ENCODE peak calls at places on chromosomes 12 and 14, in four cellular contexts. P is HCT116, D is A549, E is GM23338. M is an unnamed sample.

GRCh38 chr14:69695664-69696527 is 71.0 kb upstream of the SRSF5 start:
- DNase-seq in P (no peak), D (no peak), E (no peak), M (no peak)

GRCh38 chr12:26434299-26434915 is 239.0 kb downstream of the SSPN start:
- DNase-seq in P (peak), D (peak), E (peak), M (peak)

GRCh38 chr14:81164167-81164774 is 56.5 kb downstream of the GTF2A1 start:
- DNase-seq in P (peak), D (peak), E (peak), M (peak)

GRCh38 chr14:22622220-22622619 is 21.9 kb downstream of the OR6J1 start:
- DNase-seq in P (no peak), D (no peak), E (no peak), M (no peak)

GRCh38 chr14:97061198-97061597 is 264.0 kb downstream of the VRK1 start:
- DNase-seq in P (no peak), D (no peak), E (no peak), M (no peak)

GRCh38 chr14:68723808-68724268 is 69.0 kb downstream of the ZFP36L1 start:
- DNase-seq in P (no peak), D (peak), E (no peak), M (no peak)

GRCh38 chr14:84927096-84927910 is 602.6 kb upstream of the FLRT2 start:
- DNase-seq in P (no peak), D (no peak), E (no peak), M (no peak)

GRCh38 chr14:94654071-94654974 is 42.1 kb downstream of the SERPINA3 start:
- DNase-seq in P (no peak), D (no peak), E (no peak), M (no peak)

GRCh38 chr12:54428050-54429013 is 9.3 kb upstream of the ITGA5 start:
- DNase-seq in P (no peak), D (no peak), E (no peak), M (peak)

GRCh38 chr12:95520825-95521224 is 30.5 kb downstream of the USP44 start:
- DNase-seq in P (no peak), D (no peak), E (no peak), M (no peak)

GRCh38 chr12:10641735-10642500 is 28.5 kb upstream of the MAGOHB start:
- DNase-seq in P (no peak), D (no peak), E (no peak), M (no peak)

GRCh38 chr12:19614601-19615442 is 175.5 kb downstream of the AEBP2 start:
- DNase-seq in P (no peak), D (no peak), E (no peak), M (no peak)

GRCh38 chr12:17148706-17149105 is 542.7 kb upstream of the LMO3 start:
- DNase-seq in P (no peak), D (peak), E (no peak), M (no peak)

GRCh38 chr12:116556964-116557706 is 2.0 kb upstream of the MAP1LC3B2 start:
- DNase-seq in P (no peak), D (no peak), E (no peak), M (no peak)

GRCh38 chr14:67319142-67319541 is 40.5 kb downstream of the ATP6V1D start:
- DNase-seq in P (no peak), D (no peak), E (no peak), M (no peak)

GRCh38 chr12:77720258-77720657 is 110.4 kb upstream of the NAV3 start:
- DNase-seq in P (no peak), D (peak), E (peak), M (no peak)

GRCh38 chr12:13000935-13001724 is 1.1 kb upstream of the HEBP1 start:
- DNase-seq in P (peak), D (peak), E (peak), M (peak)

GRCh38 chr14:98189077-98189476 is 1082.9 kb downstream of the BCL11B start:
- DNase-seq in P (no peak), D (no peak), E (no peak), M (no peak)

GRCh38 chr14:73751157-73751691 is 37.0 kb upstream of the PNMA1 start:
- DNase-seq in P (no peak), D (no peak), E (no peak), M (no peak)

GRCh38 chr14:72679106-72679505 is 214.8 kb downstream of the DPF3 start:
- DNase-seq in P (no peak), D (no peak), E (no peak), M (no peak)

GRCh38 chr12:82479511-82479910 is 121.2 kb downstream of the METTL25 start:
- DNase-seq in P (no peak), D (no peak), E (peak), M (no peak)

GRCh38 chr12:6532927-6533652 is 1.2 kb upstream of the GAPDH start:
- DNase-seq in P (no peak), D (peak), E (peak), M (peak)

GRCh38 chr12:26921886-26922285 is 15.9 kb downstream of the INTS13 start:
- DNase-seq in P (no peak), D (no peak), E (no peak), M (no peak)

GRCh38 chr12:116378002-116378401 is 100.5 kb upstream of the MED13L start:
- DNase-seq in P (no peak), D (no peak), E (no peak), M (no peak)

GRCh38 chr12:4355843-4356327 is 23.6 kb downstream of the FGF23 start:
- DNase-seq in P (peak), D (peak), E (peak), M (peak)

GRCh38 chr12:40446385-40446784 is 221.6 kb downstream of the LRRK2 start:
- DNase-seq in P (peak), D (peak), E (peak), M (peak)

GRCh38 chr12:87828384-87828973 is 200.7 kb downstream of the C12orf50 start:
- DNase-seq in P (no peak), D (no peak), E (no peak), M (no peak)

GRCh38 chr12:49014547-49014946 is 4.0 kb downstream of the PRKAG1 start:
- DNase-seq in P (no peak), D (peak), E (peak), M (no peak)

GRCh38 chr14:104830781-104831180 is 29.9 kb downstream of the ZBTB42 start:
- DNase-seq in P (no peak), D (no peak), E (no peak), M (no peak)

GRCh38 chr12:132886529-132887477 is 602 bp downstream of the CHFR start:
- DNase-seq in P (no peak), D (peak), E (peak), M (peak)

GRCh38 chr14:32027255-32027939 is 49.7 kb upstream of the ARHGAP5 start:
- DNase-seq in P (no peak), D (peak), E (no peak), M (no peak)

GRCh38 chr12:101826766-101827368 is 3.9 kb downstream of the GNPTAB start:
- DNase-seq in P (no peak), D (no peak), E (no peak), M (peak)

GRCh38 chr12:58918475-58918874 is 1.8 kb downstream of the LRIG3 start:
- DNase-seq in P (no peak), D (no peak), E (no peak), M (no peak)

GRCh38 chr14:70576891-70577290 is 23.6 kb downstream of the MED6 start:
- DNase-seq in P (no peak), D (no peak), E (no peak), M (no peak)

GRCh38 chr14:96851694-96852381 is 54.7 kb downstream of the VRK1 start:
- DNase-seq in P (no peak), D (no peak), E (no peak), M (no peak)

GRCh38 chr12:132664206-132665148 is 22.7 kb downstream of the POLE start:
- DNase-seq in P (no peak), D (no peak), E (no peak), M (no peak)

GRCh38 chr12:68565391-68565903 is 45.3 kb upstream of the RAP1B start:
- DNase-seq in P (no peak), D (peak), E (no peak), M (no peak)

DNA sequence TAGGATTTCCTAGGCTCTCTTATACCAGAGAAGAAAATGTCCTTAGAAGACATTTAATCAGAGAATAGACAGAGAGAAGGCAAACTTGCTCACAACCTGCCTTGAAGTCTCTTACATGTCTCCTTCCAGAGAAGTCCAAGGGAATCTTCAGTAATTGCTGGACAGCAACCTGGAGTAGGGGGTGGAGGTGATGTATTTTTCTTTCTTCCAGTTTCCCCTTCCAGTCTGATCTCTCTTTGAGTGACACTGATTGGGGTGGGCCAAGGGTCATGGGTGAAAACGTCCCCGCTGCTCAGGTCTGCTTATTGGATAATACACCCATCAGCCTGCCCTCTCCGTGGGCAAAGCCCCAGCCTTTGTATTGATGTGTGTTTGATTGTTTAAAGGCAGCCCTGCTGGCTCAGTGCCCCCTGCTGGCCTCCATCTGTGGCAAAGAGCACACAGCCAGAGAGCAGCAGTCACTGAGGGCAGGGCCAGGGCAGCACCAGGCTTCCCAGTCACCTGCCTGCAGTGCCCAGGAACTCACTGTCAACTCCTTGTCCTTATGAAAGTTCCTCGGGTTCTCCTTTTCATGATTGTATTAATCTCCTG is 35.7 kb upstream of the ATP2A2 start:
- DNase-seq in P (no peak), D (peak), E (peak), M (peak)
- TF ChIP-seq REST in P (no peak), D (peak), E (peak), M (peak)

DNA sequence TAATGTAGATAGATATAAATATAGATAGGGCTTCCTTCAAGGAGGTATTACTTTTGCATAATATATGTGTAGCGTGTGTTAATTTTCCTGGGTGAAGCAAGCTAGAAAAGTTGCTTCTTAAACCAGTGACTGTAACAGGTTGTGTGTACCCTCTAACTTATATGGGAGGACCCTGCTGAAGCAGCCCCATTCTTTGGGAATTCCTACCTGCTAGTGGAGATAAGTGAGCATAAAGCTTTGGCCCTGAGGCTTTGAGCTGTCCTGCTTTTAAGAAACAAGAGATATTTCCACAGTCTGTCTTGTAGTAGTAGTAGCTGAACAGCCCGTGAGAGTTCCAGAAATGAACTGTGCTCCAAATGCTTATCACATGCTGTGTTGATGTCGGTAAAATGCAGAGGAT is 8.6 kb downstream of the RMST start:
- DNase-seq in P (no peak), D (no peak), E (no peak), M (no peak)
- TF ChIP-seq REST in P (no peak), D (no peak), E (no peak), M (no peak)

DNA sequence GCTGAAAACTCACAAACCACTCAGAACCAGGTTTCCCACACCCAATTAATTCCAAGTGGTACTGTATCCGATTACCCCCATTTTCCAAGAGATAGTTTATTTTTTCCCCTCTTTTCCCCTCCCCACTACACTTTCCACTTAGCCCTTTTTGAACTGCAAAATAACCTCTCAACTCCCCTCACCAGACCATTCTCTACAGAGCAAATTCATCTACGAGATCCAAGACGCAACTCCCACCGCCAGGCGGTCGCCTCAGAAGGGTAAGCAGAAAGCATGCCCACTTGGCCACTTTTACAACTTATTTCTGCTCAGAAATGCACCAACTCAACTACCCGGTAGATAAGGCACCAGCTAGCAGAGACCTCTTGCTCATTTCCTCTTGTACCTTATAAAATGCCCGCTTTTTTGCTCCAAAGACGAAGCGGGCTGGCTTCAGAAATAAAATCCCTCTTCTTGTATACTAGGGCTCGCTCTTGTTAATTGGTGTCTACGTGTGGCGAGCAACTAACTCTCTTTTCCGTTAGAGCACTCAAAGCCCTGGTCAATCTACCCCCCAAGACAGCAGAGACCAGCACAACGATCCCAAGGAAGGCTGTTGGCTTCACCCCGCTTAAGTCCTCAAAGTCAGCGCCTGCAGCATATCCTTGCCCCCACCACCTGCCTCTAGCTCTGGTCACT is 910 bp upstream of the SRP54 start:
- DNase-seq in P (peak), D (peak), E (peak), M (peak)
- TF ChIP-seq REST in P (no peak), D (no peak), E (no peak), M (peak)

GRCh38 chr12:92144045-92144630 is 1.5 kb downstream of the BTG1 start:
- DNase-seq in P (peak), D (peak), E (peak), M (peak)
- TF ChIP-seq REST in P (no peak), D (no peak), E (no peak), M (no peak)

DNA sequence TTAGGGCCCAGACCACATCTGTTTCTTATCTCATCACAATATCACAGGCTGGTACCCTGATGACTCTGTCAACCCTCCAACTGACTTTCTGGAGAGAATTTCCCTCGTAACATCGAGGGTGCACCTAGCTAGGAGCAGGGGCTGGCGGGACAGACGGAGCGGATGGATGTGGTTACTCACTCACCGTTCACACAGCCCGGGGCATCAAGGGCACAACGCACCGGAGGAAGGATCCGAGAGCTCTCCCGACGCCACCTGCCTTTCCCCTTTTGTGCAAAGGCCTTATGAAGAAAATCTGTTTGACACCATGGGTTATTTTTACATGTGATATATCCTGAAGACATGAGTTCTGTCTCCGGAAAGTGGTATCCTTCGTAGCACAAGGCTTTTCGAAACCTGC is 31.4 kb downstream of the SLC15A4 start:
- DNase-seq in P (no peak), D (no peak), E (no peak), M (no peak)
- TF ChIP-seq REST in P (no peak), D (no peak), E (no peak), M (no peak)

GRCh38 chr12:57369202-57369601 is 61.6 kb downstream of the R3HDM2 start:
- DNase-seq in P (no peak), D (no peak), E (no peak), M (no peak)

GRCh38 chr12:57370696-57371095 is 60.1 kb downstream of the R3HDM2 start:
- DNase-seq in P (no peak), D (no peak), E (no peak), M (no peak)

GRCh38 chr12:57367121-57367520 is 63.7 kb downstream of the R3HDM2 start:
- DNase-seq in P (no peak), D (no peak), E (no peak), M (no peak)

GRCh38 chr12:57370084-57370483 is 60.8 kb downstream of the R3HDM2 start:
- DNase-seq in P (no peak), D (no peak), E (no peak), M (peak)

GRCh38 chr12:57368349-57369095 is 62.3 kb downstream of the R3HDM2 start:
- DNase-seq in P (no peak), D (peak), E (peak), M (no peak)
- TF ChIP-seq REST in P (no peak), D (no peak), E (no peak), M (no peak)

DNA sequence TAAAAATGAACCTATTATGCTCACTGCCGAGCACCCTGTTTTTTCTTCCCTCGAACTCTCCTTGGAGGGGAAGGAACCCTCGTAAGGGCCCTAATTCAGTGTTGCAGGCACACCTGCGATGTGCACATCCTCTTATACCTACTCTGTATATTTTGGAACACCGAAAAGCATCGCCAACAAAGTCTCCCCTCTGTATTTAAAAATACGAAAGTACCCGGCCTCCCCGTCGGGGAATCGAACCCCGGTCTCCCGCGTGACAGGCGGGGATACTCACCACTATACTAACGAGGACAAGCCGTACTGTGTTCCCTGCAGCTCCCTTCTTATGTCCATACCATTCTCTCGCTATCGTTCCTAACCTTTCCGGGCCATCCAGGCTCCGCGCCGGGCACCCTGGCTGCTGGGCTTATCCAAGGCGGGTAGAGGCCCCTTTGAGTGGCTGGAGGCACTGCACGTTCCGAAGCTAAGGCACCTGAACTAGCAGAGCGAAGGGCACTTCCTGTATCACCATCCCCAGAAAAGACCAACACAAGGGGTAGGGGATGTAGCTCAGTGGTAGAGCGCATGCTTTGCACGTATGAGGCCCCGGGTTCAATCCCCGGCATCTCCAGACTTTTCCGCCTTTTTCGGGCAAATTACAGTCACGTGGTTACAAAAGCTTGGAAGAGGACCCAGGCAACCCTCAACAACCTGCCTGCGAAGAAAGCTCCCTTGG is 25.1 kb upstream of the UBC start:
- DNase-seq in P (peak), D (peak), E (peak), M (peak)
- TF ChIP-seq REST in P (no peak), D (no peak), E (no peak), M (peak)

GRCh38 chr12:46430340-46430948 is 57.9 kb upstream of the SLC38A2 start:
- DNase-seq in P (peak), D (peak), E (peak), M (no peak)
- TF ChIP-seq REST in P (no peak), D (no peak), E (no peak), M (no peak)

M was measured in HL-60.